ENCODE peak calls at places on chromosome 4, in four cellular contexts. G is mesothelial cell of epicardium, V is AG04450, L is lower leg skin. J is an unnamed sample.

GRCh38 chr4:152098365-152099060 is 337.7 kb upstream of the GATB start:
- DNase-seq in G (no peak), V (no peak), L (peak), J (no peak)

GRCh38 chr4:127261476-127261875 is 371.3 kb upstream of the INTU start:
- DNase-seq in G (no peak), V (no peak), L (no peak), J (no peak)

GRCh38 chr4:86302242-86302641 is 57.6 kb downstream of the MAPK10 start:
- DNase-seq in G (no peak), V (no peak), L (no peak), J (no peak)

GRCh38 chr4:109075617-109076016 is 226.8 kb downstream of the COL25A1 start:
- DNase-seq in G (no peak), V (no peak), L (no peak), J (no peak)

GRCh38 chr4:3729188-3729884 is 36.8 kb upstream of the ADRA2C start:
- DNase-seq in G (no peak), V (no peak), L (no peak), J (no peak)

GRCh38 chr4:106208481-106209460 is 107.2 kb downstream of the TBCK start:
- DNase-seq in G (no peak), V (no peak), L (peak), J (no peak)

GRCh38 chr4:155703486-155704227 is 37.0 kb downstream of the GUCY1A1 start:
- DNase-seq in G (no peak), V (no peak), L (no peak), J (no peak)

GRCh38 chr4:158356331-158356730 is 146.0 kb downstream of the TMEM144 start:
- DNase-seq in G (no peak), V (no peak), L (no peak), J (no peak)

GRCh38 chr4:38869511-38869910 is 1.9 kb downstream of the FAM114A1 start:
- DNase-seq in G (no peak), V (no peak), L (no peak), J (no peak)

GRCh38 chr4:102616661-102617060 is 115.5 kb downstream of the NFKB1 start:
- DNase-seq in G (no peak), V (no peak), L (no peak), J (no peak)

GRCh38 chr4:41882622-41883347 is 52.4 kb upstream of the TMEM33 start:
- DNase-seq in G (no peak), V (no peak), L (no peak), J (no peak)

GRCh38 chr4:185357733-185358440 is 37.8 kb downstream of the LRP2BP start:
- DNase-seq in G (no peak), V (no peak), L (no peak), J (no peak)
- TF ChIP-seq CTCF in G (no peak), V (no peak), L (no peak), J (no peak)

GRCh38 chr4:157290622-157291021 is 70.1 kb downstream of the GRIA2 start:
- DNase-seq in G (no peak), V (no peak), L (no peak), J (no peak)

GRCh38 chr4:157294575-157294974 is 74.0 kb downstream of the GRIA2 start:
- DNase-seq in G (no peak), V (no peak), L (no peak), J (no peak)

GRCh38 chr4:157287445-157287844 is 66.9 kb downstream of the GRIA2 start:
- DNase-seq in G (no peak), V (no peak), L (no peak), J (no peak)

GRCh38 chr4:157291071-157291470 is 70.5 kb downstream of the GRIA2 start:
- DNase-seq in G (no peak), V (no peak), L (no peak), J (no peak)
- TF ChIP-seq CTCF in G (no peak), V (no peak), L (no peak), J (no peak)

DNA sequence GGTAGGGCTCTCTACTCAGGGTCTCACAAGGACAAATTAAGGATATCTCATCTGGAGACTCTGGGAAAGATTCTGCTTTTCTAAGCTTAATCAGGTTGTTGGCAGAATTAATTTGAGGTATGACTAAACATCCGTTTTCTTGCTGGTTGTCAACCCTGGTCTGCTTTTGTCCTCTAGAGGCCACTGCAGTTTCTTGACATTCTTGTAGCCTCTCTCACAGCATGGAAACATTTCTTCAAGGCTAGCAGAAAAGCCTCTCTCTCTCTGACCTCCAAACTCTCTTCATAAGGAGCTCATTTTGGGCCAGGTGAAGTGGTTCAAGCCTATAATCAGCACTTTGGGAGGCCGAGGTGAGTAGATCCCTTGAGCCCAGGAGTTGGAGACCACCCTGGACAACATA is 749.5 kb upstream of the PCDH7 start:
- DNase-seq in G (no peak), V (no peak), L (no peak), J (no peak)
- TF ChIP-seq CTCF in G (no peak), V (no peak), L (no peak), J (no peak)

DNA sequence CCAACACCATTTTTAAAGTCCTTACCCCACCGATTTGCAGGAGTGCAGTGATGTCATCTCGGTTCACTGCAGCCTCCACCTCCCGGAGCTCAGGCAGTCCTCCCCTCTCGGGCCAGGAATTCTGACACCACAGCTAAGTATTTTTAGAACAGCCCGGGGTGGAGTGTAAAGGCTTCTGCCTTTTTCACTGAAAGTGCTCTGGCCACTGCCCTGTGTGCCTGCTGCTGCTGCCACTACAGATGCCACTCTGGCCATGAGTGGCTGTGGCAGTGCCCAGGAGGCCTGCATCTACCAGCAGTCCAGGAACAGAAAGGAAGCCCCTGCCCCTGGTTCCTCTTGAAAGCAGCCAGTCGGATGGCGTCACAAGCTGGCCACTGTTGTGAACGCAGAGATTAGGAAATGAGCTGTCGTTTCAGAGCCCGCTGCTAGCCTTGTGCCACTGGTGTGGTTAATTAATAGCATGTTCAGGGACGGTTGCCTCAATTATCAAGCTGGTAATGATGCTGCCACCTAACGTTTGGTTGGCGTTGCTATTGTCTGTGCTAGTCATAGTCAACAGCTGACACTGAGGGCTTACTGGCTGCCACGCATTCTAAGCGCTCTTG is 23.6 kb upstream of the TBC1D14 start:
- DNase-seq in G (no peak), V (no peak), L (peak), J (no peak)
- TF ChIP-seq CTCF in G (no peak), V (no peak), L (no peak), J (no peak)

GRCh38 chr4:133154725-133155124 is 5.6 kb downstream of the PCDH10 start:
- DNase-seq in G (no peak), V (no peak), L (no peak), J (no peak)
- TF ChIP-seq CTCF in G (peak), V (peak), L (no peak), J (no peak)